ENCODE peak calls at places on chromosomes 3 and 15, in seven cellular contexts. T is CD4-positive, alpha-beta T cell; F is left lung; L is Calu3; G is choroid plexus epithelial cell; O is type B pancreatic cell; Y is stomach. V is an unnamed sample.

GRCh38 chr3:47267490-47267824 is 15.1 kb downstream of the KIF9 start:
- DNase-seq in O (no peak), G (no peak), T (no peak), L (no peak), F (no peak), Y (no peak), V (no peak)

GRCh38 chr15:89728254-89728653 is 22.8 kb downstream of the MESP1 start:
- DNase-seq in L (no peak), T (no peak), O (no peak), Y (no peak), F (no peak), G (peak), V (no peak)

GRCh38 chr15:77865106-77865630 is 212.3 kb downstream of the TBC1D2B start:
- DNase-seq in L (no peak), F (peak), Y (no peak), O (no peak), T (no peak), G (no peak), V (no peak)

GRCh38 chr3:181711325-181712135 is at the start of gene SOX2:
- DNase-seq in O (peak), F (peak), T (no peak), Y (peak), L (peak), G (peak), V (peak)

GRCh38 chr3:12612514-12613226 is 51.2 kb downstream of the RAF1 start:
- DNase-seq in G (no peak), O (no peak), L (no peak), Y (no peak), F (no peak), T (no peak), V (no peak)

GRCh38 chr3:177294221-177294620 is 96.9 kb upstream of the TBL1XR1 start:
- DNase-seq in T (no peak), Y (peak), L (peak), F (no peak), G (peak), O (no peak), V (no peak)

GRCh38 chr3:14795996-14796395 is 22.8 kb upstream of the FGD5 start:
- DNase-seq in T (no peak), F (peak), L (no peak), Y (no peak), O (no peak), G (no peak), V (no peak)

GRCh38 chr15:29518442-29518841 is 248.8 kb upstream of the NSMCE3 start:
- DNase-seq in F (no peak), T (no peak), G (no peak), L (no peak), O (no peak), Y (no peak), V (no peak)

GRCh38 chr3:40079845-40080240 is 229.7 kb upstream of the EIF1B start:
- DNase-seq in Y (no peak), L (no peak), O (no peak), G (peak), F (no peak), T (no peak), V (no peak)

GRCh38 chr3:10160346-10160745 is 4.4 kb upstream of the IRAK2 start:
- DNase-seq in T (no peak), L (no peak), Y (no peak), O (no peak), F (no peak), G (no peak), V (no peak)

GRCh38 chr3:193909387-193909786 is 226.6 kb upstream of the HES1 start:
- DNase-seq in T (no peak), F (no peak), L (no peak), G (no peak), O (no peak), Y (no peak), V (no peak)

GRCh38 chr15:56496635-56497034 is 31.7 kb upstream of the MNS1 start:
- DNase-seq in O (no peak), F (no peak), G (peak), Y (no peak), L (peak), T (no peak), V (no peak)

GRCh38 chr3:73653877-73654276 is 29.1 kb upstream of the PDZRN3 start:
- DNase-seq in L (no peak), O (no peak), Y (no peak), G (peak), F (no peak), T (no peak), V (no peak)
- TF ChIP-seq CTCF in L (no peak), O (no peak), Y (no peak), G (no peak), F (no peak), T (no peak), V (no peak)

DNA sequence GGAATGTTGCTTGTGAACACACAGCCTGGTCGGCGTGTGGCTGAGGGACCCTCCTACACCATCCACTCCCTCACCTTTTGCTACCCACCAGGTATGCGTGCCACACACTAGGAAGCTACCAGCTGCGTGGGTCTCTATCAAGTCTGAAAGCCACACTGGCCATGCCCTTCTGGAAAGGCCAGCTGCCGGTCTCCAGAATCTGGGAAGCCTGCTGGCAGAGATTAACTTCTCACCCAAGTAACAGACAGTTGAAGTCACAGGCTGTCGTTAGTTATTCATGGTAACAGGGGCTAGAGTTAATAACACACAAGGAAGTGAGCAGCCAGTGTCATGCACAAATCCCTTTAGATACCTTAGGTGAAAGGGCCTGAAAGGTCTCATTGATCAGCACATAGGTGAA is 48.1 kb downstream of the SUSD5 start:
- DNase-seq in G (no peak), L (no peak), F (no peak), Y (no peak), T (no peak), O (no peak), V (peak)
- TF ChIP-seq CTCF in G (no peak), L (no peak), F (no peak), Y (no peak), T (no peak), O (no peak), V (no peak)

DNA sequence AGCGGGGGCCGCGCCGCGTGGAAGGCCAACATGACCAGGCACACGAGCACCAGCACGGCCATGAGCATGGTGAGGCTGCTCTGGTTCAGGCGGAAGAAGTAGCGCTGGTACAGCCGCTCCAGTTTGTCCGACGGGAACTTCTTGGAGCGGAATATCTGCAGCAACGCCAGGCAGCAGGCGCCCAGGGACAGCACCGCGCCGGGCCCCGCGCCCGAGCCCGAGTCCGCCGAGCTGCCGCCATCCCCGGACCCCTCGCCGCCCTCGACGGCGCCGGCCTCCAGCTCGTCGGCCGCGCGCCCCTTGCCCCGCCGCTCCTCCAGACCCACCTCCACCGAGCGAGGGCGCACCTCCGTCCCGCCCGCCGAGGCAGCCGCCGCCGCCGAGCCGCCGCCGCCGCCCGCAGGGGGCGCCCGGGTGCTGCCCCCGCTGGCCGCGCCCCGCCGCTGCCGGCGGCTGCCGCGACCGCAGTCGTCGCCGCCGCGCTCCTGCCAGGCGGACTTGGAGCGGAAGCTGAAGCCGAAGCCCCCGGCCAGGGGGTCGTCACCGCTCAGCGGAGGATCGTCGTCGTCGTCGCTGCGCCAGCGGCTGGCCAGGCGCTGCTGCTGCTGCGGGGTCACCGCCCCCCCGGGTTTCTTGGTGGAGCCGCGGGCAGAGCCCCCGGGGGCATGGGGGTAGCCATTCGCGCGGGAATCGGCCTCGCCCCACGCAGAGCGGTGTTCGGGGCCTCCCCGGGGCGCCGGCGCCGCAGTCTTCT is 964 bp downstream of the ADCY5 start:
- DNase-seq in L (peak), O (peak), Y (peak), T (peak), F (no peak), G (no peak), V (no peak)
- TF ChIP-seq CTCF in L (peak), O (peak), Y (no peak), T (no peak), F (no peak), G (no peak), V (peak)

GRCh38 chr3:106862067-106862466 is 515.2 kb upstream of the CCDC54 start:
- DNase-seq in T (no peak), Y (no peak), L (no peak), G (peak), O (no peak), F (no peak), V (no peak)
- TF ChIP-seq CTCF in T (no peak), Y (no peak), L (no peak), G (peak), O (no peak), F (no peak), V (peak)

V was measured in osteocyte.